ENCODE peak calls at places on chromosome 10, in four cellular contexts. Z, N, I and S are unnamed samples. For H3K4me1, the result is how much of the 10 kb centered on the place peaks cover.

GRCh38 chr10:63711866-63712716 is 190.9 kb downstream of the REEP3 start:
- DNase-seq in I (peak), N (no peak), Z (peak), S (peak)

GRCh38 chr10:129598413-129598812 is 131.4 kb downstream of the MGMT start:
- DNase-seq in I (no peak), N (no peak), Z (no peak), S (no peak)

GRCh38 chr10:2477154-2477553 is 590.2 kb upstream of the PFKP start:
- DNase-seq in I (no peak), Z (no peak), N (no peak), S (no peak)

GRCh38 chr10:77357185-77357584 is 280.4 kb downstream of the KCNMA1 start:
- DNase-seq in I (no peak), N (no peak), Z (no peak), S (no peak)

GRCh38 chr10:133123746-133124356 is 36.1 kb downstream of the ADGRA1 start:
- DNase-seq in Z (no peak), N (no peak), I (no peak), S (peak)

GRCh38 chr10:117399341-117400196 is 24.3 kb upstream of the PDZD8 start:
- DNase-seq in Z (no peak), I (no peak), N (no peak), S (no peak)

GRCh38 chr10:548212-548897 is 141.1 kb downstream of the DIP2C start:
- DNase-seq in Z (no peak), I (no peak), N (no peak), S (no peak)

GRCh38 chr10:79274279-79275104 is 72.8 kb upstream of the PPIF start:
- DNase-seq in Z (peak), I (peak), N (no peak), S (peak)

GRCh38 chr10:102776779-102777417 is 33.1 kb downstream of the WBP1L start:
- DNase-seq in N (no peak), Z (peak), I (peak), S (peak)
- H3K4me1 ChIP-seq in N (under half), Z (half or more), I (half or more), S (half or more)

GRCh38 chr10:104315486-104315921 is 22.8 kb downstream of the ITPRIP start:
- DNase-seq in Z (peak), N (no peak), I (no peak), S (no peak)
- H3K4me1 ChIP-seq in Z (under half), N (under half), I (half or more), S (under half)

DNA sequence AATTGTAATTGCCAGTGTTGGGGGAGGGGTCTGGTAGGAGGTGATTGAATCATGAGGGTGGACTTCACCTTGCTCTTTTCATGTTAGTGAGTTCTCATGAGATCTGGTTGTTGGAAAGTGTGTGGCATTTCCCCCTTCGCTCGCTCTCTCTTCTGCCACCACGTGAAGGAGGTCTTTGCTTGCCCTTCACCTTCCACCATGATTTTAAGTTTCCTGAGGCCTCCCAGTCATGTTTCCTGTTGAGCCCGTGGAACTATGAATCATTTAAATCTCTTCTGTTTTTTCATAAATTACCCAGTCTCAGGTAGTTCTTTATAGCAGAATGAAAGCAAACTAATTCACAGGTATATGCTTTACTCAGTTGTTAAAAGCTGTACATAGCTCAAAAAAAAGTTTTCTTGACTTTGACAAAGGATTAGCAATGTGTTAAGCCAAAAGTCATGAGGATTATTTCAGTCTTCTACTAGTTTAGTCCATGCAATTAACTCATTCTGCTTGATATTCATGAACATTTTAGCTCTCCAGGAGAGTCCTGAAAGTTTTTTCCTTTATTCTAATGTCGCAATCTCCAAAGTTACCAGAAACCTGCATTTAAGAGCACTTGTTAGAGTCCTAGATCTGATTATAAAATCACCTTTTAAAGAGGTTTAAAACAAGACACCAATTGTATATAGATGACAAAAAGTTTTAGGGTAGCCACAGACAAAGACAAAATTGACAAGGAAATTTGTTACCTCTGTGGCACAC is 27.7 kb upstream of the ARHGAP12 start:
- DNase-seq in I (no peak), Z (no peak), N (no peak), S (no peak)
- H3K4me1 ChIP-seq in I (under half), Z (under half), N (under half), S (under half)

GRCh38 chr10:96709525-96709924 is 10.8 kb downstream of the PIK3AP1 start:
- DNase-seq in I (no peak), N (no peak), Z (no peak), S (no peak)
- H3K4me1 ChIP-seq in I (under half), N (under half), Z (under half), S (under half)

GRCh38 chr10:21509391-21510217 is 15.9 kb downstream of the SKIDA1 start:
- DNase-seq in Z (peak), I (no peak), N (no peak), S (no peak)
- H3K4me1 ChIP-seq in Z (under half), I (under half), N (under half), S (under half)

GRCh38 chr10:29856295-29856694 is 203.1 kb downstream of the JCAD start:
- DNase-seq in N (no peak), Z (no peak), I (no peak), S (no peak)

GRCh38 chr10:29860159-29860558 is 199.2 kb downstream of the JCAD start:
- DNase-seq in N (no peak), Z (no peak), I (no peak), S (no peak)

GRCh38 chr10:29859521-29860130 is 199.8 kb downstream of the JCAD start:
- DNase-seq in N (no peak), Z (no peak), I (no peak), S (no peak)

GRCh38 chr10:29857843-29858242 is 201.5 kb downstream of the JCAD start:
- DNase-seq in I (no peak), N (no peak), Z (no peak), S (no peak)

GRCh38 chr10:29858352-29859267 is 200.8 kb downstream of the JCAD start:
- DNase-seq in N (no peak), I (peak), Z (peak), S (peak)
- H3K4me1 ChIP-seq in N (under half), I (under half), Z (under half), S (half or more)

DNA sequence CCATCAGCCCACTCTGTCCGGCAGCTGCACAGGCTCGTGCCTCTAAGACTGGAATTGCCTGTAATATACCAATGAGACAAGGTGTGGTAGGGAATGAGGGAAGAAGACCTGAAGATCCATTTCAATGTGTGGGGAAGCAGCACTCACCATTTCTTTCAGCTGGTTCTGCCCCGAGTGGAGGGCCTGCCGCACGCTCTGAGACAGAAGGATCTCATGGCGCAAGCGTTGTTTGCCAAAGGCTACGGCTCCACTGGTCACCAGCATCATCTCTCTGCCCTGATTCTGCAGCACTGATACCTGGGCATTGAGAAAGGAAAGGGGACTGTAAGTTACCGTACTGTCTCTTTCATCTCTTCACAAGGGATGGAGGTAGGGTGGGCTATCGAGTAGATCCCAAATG is 19.4 kb downstream of the ALDH18A1 start:
- DNase-seq in N (no peak), Z (no peak), I (no peak), S (no peak)
- H3K4me1 ChIP-seq in N (under half), Z (under half), I (under half), S (under half)

GRCh38 chr10:112960151-112960681 is 10.2 kb downstream of the TCF7L2 start:
- DNase-seq in N (no peak), Z (no peak), I (no peak), S (no peak)

GRCh38 chr10:112959207-112959838 is 9.3 kb downstream of the TCF7L2 start:
- DNase-seq in N (no peak), I (no peak), Z (no peak), S (no peak)

GRCh38 chr10:112956631-112957350 is 6.7 kb downstream of the TCF7L2 start:
- DNase-seq in Z (no peak), I (no peak), N (no peak), S (no peak)

GRCh38 chr10:112957589-112958202 is 7.6 kb downstream of the TCF7L2 start:
- DNase-seq in N (no peak), Z (no peak), I (no peak), S (no peak)

DNA sequence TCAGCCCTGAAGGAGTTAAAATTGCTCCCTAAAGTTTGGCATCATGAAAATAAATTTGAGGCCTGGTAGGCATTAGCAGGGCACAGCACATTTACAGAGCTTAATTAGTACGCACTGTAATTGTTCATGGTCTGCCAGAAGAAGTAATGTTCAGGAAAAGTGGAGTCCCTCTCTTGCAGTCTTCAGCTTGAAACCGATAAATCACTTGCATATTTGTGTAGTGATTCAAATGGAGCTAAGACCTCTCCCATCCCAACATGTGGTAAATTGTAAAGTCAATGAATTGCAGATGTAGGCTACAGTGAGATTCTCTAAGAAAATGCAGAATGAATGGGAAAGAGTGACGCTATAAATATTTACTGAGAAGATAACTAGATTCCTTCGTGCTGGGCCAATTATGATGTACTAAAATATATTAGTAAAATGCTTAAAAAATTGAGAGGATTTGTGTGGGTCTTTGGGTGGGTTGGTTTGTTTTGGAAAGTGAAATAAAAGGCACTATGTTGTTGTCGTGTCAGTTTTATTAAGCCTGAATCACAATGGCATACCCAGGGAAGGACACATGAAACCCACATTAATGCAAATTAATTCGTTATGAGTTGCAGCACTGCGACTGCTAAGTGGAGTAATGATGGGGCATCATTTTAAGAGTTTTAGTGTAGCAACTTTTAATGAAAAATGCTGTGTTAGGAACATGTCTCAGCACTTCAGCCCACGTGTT is 8.4 kb downstream of the TCF7L2 start:
- DNase-seq in Z (no peak), N (no peak), I (no peak), S (no peak)
- H3K4me1 ChIP-seq in Z (under half), N (under half), I (half or more), S (under half)